ENCODE peak calls at places on chromosomes 3 and 15, in seven cellular contexts. S is heart left ventricle, E is breast epithelium, F is IMR-90, V is spleen, L is transverse colon, U is body of pancreas. G is an unnamed sample.

GRCh38 chr15:45179221-45179985 is 8.4 kb downstream of the SHF start:
- DNase-seq in S (no peak), E (no peak), F (no peak), U (peak), V (peak), L (peak), G (no peak)

GRCh38 chr3:42653303-42653559 is 266 bp upstream of the ZBTB47 start:
- DNase-seq in V (no peak), U (no peak), F (no peak), E (no peak), L (no peak), S (no peak), G (no peak)

GRCh38 chr3:181103605-181104004 is 114.1 kb upstream of the DNAJC19 start:
- DNase-seq in V (no peak), L (no peak), F (no peak), E (no peak), U (no peak), S (no peak), G (peak)

GRCh38 chr3:9496893-9497292 is 56.7 kb downstream of the LHFPL4 start:
- DNase-seq in S (no peak), U (no peak), E (no peak), F (no peak), V (no peak), L (no peak), G (no peak)

GRCh38 chr3:52240059-52240885 is 1.3 kb upstream of the TWF2 start:
- DNase-seq in L (peak), U (peak), E (peak), V (peak), F (peak), S (peak), G (peak)

GRCh38 chr3:37290551-37290950 is 116.2 kb upstream of the LRRFIP2 start:
- DNase-seq in S (no peak), E (no peak), V (no peak), L (no peak), F (peak), U (no peak), G (no peak)

GRCh38 chr3:12662593-12663310 is 1.2 kb downstream of the RAF1 start:
- DNase-seq in S (peak), L (peak), F (peak), E (no peak), U (peak), V (peak), G (no peak)

GRCh38 chr3:148791955-148792354 is 35.7 kb upstream of the CPB1 start:
- DNase-seq in L (no peak), S (no peak), F (no peak), U (no peak), E (no peak), V (no peak), G (no peak)

GRCh38 chr3:138675393-138675792 is 66.8 kb downstream of the FAIM start:
- DNase-seq in S (no peak), E (no peak), V (no peak), U (no peak), F (peak), L (no peak), G (no peak)

GRCh38 chr15:57866149-57866736 is 159.7 kb downstream of the POLR2M start:
- DNase-seq in S (peak), U (peak), E (peak), V (no peak), F (peak), L (peak), G (no peak)

GRCh38 chr3:126886217-126886616 is 96.7 kb upstream of the PLXNA1 start:
- DNase-seq in V (no peak), L (no peak), F (peak), U (no peak), S (no peak), E (no peak), G (no peak)

GRCh38 chr3:157078131-157078835 is 81.7 kb downstream of the CCNL1 start:
- DNase-seq in F (peak), U (no peak), L (no peak), V (no peak), E (no peak), S (no peak), G (no peak)

GRCh38 chr3:130516645-130517512 is at the start of gene COL6A6:
- DNase-seq in U (no peak), S (no peak), V (no peak), E (no peak), F (no peak), L (no peak), G (no peak)

GRCh38 chr3:72031581-72031980 is 246.6 kb upstream of the PROK2 start:
- DNase-seq in F (peak), L (no peak), U (no peak), E (no peak), V (peak), S (peak), G (peak)

GRCh38 chr3:66179813-66180212 is 41.0 kb upstream of the SLC25A26 start:
- DNase-seq in U (no peak), V (no peak), L (no peak), F (no peak), E (no peak), S (no peak), G (no peak)

GRCh38 chr3:160801386-160802118 is 45.5 kb downstream of the PPM1L start:
- DNase-seq in F (peak), E (no peak), S (peak), V (no peak), U (peak), L (peak), G (no peak)

GRCh38 chr3:78858165-78858564 is 909.6 kb downstream of the ROBO1 start:
- DNase-seq in V (no peak), S (no peak), U (no peak), E (no peak), L (no peak), F (peak), G (no peak)

GRCh38 chr15:98067339-98067738 is 106.8 kb downstream of the ARRDC4 start:
- DNase-seq in U (no peak), V (no peak), E (no peak), F (peak), S (no peak), L (no peak), G (no peak)

GRCh38 chr3:179512398-179512797 is 50.3 kb upstream of the ACTL6A start:
- DNase-seq in U (no peak), L (no peak), V (no peak), E (no peak), F (no peak), S (no peak), G (no peak)

GRCh38 chr3:25713316-25713967 is 48.7 kb upstream of the TOP2B start:
- DNase-seq in U (no peak), F (no peak), S (no peak), L (no peak), E (peak), V (no peak), G (no peak)

GRCh38 chr3:33826688-33827087 is 28.3 kb downstream of the PDCD6IP start:
- DNase-seq in L (no peak), U (no peak), F (peak), S (no peak), V (no peak), E (no peak), G (no peak)

GRCh38 chr15:50765202-50765967 is at the start of gene SPPL2A:
- DNase-seq in F (peak), U (peak), V (peak), L (peak), S (peak), E (peak), G (peak)

GRCh38 chr3:112642912-112643506 is 2.1 kb upstream of the CCDC80 start:
- DNase-seq in S (peak), U (peak), L (peak), F (peak), E (peak), V (peak), G (peak)

GRCh38 chr3:48247401-48247807 is 6.5 kb downstream of the ZNF589 start:
- DNase-seq in F (no peak), E (no peak), L (no peak), U (no peak), V (no peak), S (no peak), G (peak)

GRCh38 chr3:166199491-166199890 is 362.3 kb upstream of the BCHE start:
- DNase-seq in U (no peak), F (no peak), E (no peak), V (no peak), L (no peak), S (no peak), G (no peak)

GRCh38 chr3:32383136-32383711 is 8.4 kb upstream of the CMTM7 start:
- DNase-seq in U (no peak), S (no peak), L (no peak), V (no peak), F (no peak), E (no peak), G (no peak)

GRCh38 chr3:78924711-78925110 is 843.1 kb downstream of the ROBO1 start:
- DNase-seq in S (no peak), L (no peak), V (no peak), E (no peak), F (no peak), U (no peak), G (no peak)

GRCh38 chr3:84962460-84962859 is 3.7 kb downstream of the CADM2 start:
- DNase-seq in F (no peak), V (no peak), L (no peak), S (no peak), E (no peak), U (no peak), G (no peak)

GRCh38 chr15:92681141-92681622 is 25.6 kb upstream of the FAM174B start:
- DNase-seq in V (no peak), U (no peak), E (no peak), S (no peak), F (peak), L (peak), G (no peak)

GRCh38 chr15:29018406-29018805 is 132.6 kb downstream of the APBA2 start:
- DNase-seq in S (no peak), U (no peak), E (no peak), L (no peak), V (no peak), F (no peak), G (no peak)

GRCh38 chr15:84818221-84819131 is 1.3 kb downstream of the ALPK3 start:
- DNase-seq in U (peak), V (peak), L (no peak), F (peak), S (peak), E (no peak), G (no peak)

GRCh38 chr3:149638401-149639092 is 19.3 kb downstream of the WWTR1 start:
- DNase-seq in F (peak), L (no peak), V (no peak), E (no peak), S (no peak), U (peak), G (no peak)

GRCh38 chr3:141557961-141558706 is 71.3 kb downstream of the RASA2 start:
- DNase-seq in E (no peak), V (no peak), S (no peak), U (no peak), F (no peak), L (peak), G (no peak)

GRCh38 chr3:141552440-141552991 is 65.7 kb downstream of the RASA2 start:
- DNase-seq in U (no peak), S (no peak), L (no peak), V (no peak), F (peak), E (no peak), G (no peak)

GRCh38 chr3:141556034-141556433 is 69.2 kb downstream of the RASA2 start:
- DNase-seq in E (no peak), S (no peak), V (no peak), F (peak), U (no peak), L (no peak), G (no peak)

GRCh38 chr3:141550926-141551665 is 64.3 kb downstream of the RASA2 start:
- DNase-seq in F (no peak), U (no peak), S (no peak), V (no peak), E (no peak), L (no peak), G (no peak)

DNA sequence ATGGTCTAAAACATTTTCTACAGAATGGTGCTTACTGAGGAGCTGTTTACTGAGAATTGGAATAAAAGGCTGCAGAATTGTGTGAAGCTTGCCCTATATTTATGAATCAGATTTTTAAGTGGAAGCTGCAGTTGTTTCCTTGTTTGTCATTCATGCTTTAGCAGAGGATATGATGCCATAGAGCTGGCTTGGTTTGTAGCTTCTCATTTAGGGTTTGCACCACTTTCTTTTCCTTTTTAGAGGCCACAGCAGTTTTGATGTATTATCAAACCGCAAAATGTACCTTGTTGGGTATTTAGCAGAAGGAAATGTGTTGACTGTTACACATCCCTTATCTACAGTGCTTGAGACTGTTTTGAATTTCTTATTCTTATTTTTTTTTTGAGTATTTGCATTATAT is 66.2 kb downstream of the RASA2 start:
- DNase-seq in V (no peak), S (no peak), E (no peak), F (no peak), L (no peak), U (no peak), G (no peak)
- TF ChIP-seq POLR2A in V (no peak), S (no peak), E (no peak), F (no peak), L (no peak), U (no peak), G (no peak)

GRCh38 chr15:79570004-79570403 is 137.9 kb downstream of the MINAR1 start:
- DNase-seq in S (no peak), E (no peak), F (no peak), L (no peak), U (no peak), V (no peak), G (no peak)
- TF ChIP-seq POLR2A in S (no peak), E (no peak), F (no peak), L (no peak), U (no peak), V (no peak), G (no peak)

GRCh38 chr3:16506884-16507409 is 6.6 kb downstream of the RFTN1 start:
- DNase-seq in E (no peak), U (no peak), V (no peak), F (no peak), S (no peak), L (no peak), G (no peak)
- TF ChIP-seq POLR2A in E (no peak), U (no peak), V (no peak), F (no peak), S (no peak), L (no peak), G (no peak)

GRCh38 chr15:42575188-42576039 is at the start of gene STARD9:
- DNase-seq in U (peak), E (peak), S (peak), V (peak), F (peak), L (peak), G (peak)
- TF ChIP-seq POLR2A in U (peak), E (peak), S (no peak), V (no peak), F (peak), L (peak), G (peak)

DNA sequence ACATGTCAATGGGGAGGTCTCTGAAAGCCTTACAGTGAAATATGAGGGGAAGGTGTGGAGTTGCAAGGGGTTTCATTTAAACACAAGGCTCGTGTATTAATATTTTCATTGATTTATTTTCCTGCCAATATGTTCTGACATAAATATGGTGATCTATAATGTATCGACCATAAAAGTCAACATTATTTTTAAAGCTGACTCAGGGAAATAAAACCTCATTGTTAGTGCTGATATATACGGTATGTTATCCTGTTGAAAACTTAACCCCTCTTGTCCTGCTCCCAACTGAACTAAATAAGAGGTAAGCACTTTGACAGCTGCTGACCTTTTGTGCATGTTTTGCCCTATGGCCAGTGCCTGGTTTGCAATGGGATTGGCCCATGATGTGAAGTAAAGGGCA is 47.9 kb downstream of the MFSD1 start:
- DNase-seq in L (no peak), V (no peak), S (no peak), E (no peak), U (no peak), F (no peak), G (no peak)
- TF ChIP-seq POLR2A in L (no peak), V (no peak), S (no peak), E (no peak), U (no peak), F (no peak), G (no peak)